ENCODE peak calls at places on chromosomes 13 and 19, in six cellular contexts. S is heart right ventricle; I is CD8-positive, alpha-beta memory T cell; K is cardiac muscle cell; H is colonic mucosa; U is tibial artery. M is an unnamed sample.

GRCh38 chr19:24033962-24034342 is 53.0 kb upstream of the ZNF254 start:
- DNase-seq in S (peak; percentile 35), I (peak; percentile 10), K (peak; percentile 69), H (peak; percentile 50), U (peak; percentile 44), M (peak; percentile 69)

GRCh38 chr13:44876782-44877324 is 112.4 kb downstream of the NUFIP1 start:
- DNase-seq in S (no peak), I (no peak), K (peak; percentile 9), H (no peak), U (no peak), M (no peak)

GRCh38 chr19:18718015-18718526 is 34.6 kb downstream of the CRTC1 start:
- DNase-seq in S (no peak), I (no peak), K (no peak), H (no peak), U (no peak), M (no peak)

GRCh38 chr19:31784631-31785237 is 435.5 kb upstream of the TSHZ3 start:
- DNase-seq in S (no peak), I (no peak), K (no peak), H (no peak), U (no peak), M (no peak)

GRCh38 chr19:54136086-54136863 is 1.3 kb upstream of the CNOT3 start:
- DNase-seq in S (no peak), I (no peak), K (no peak), H (peak; percentile 45), U (no peak), M (no peak)

GRCh38 chr13:64640002-64640401 is 2590.1 kb downstream of the PCDH9 start:
- DNase-seq in S (no peak), I (no peak), K (no peak), H (no peak), U (no peak), M (no peak)

GRCh38 chr19:57688011-57688763 is 6.4 kb downstream of the ZNF551 start:
- DNase-seq in S (no peak), I (no peak), K (no peak), H (no peak), U (no peak), M (no peak)

GRCh38 chr19:43132696-43133095 is 50.2 kb upstream of the PSG2 start:
- DNase-seq in S (no peak), I (no peak), K (no peak), H (no peak), U (no peak), M (no peak)

GRCh38 chr19:1768248-1768647 is 14.9 kb downstream of the ONECUT3 start:
- DNase-seq in S (no peak), I (no peak), K (peak; percentile 53), H (no peak), U (no peak), M (peak; percentile 27)

GRCh38 chr13:24497742-24498141 is 14.8 kb downstream of the PARP4 start:
- DNase-seq in S (no peak), I (no peak), K (no peak), H (no peak), U (no peak), M (no peak)

GRCh38 chr19:33395561-33396550 is 22.3 kb downstream of the CEBPG start:
- DNase-seq in S (peak; percentile 56), I (no peak), K (no peak), H (no peak), U (peak; percentile 70), M (peak; percentile 66)

GRCh38 chr19:5643060-5643459 is 20.2 kb downstream of the SAFB start:
- DNase-seq in S (no peak), I (no peak), K (no peak), H (no peak), U (no peak), M (no peak)

GRCh38 chr13:111020546-111020945 is 94.6 kb upstream of the ARHGEF7 start:
- DNase-seq in S (no peak), I (no peak), K (no peak), H (no peak), U (no peak), M (no peak)

GRCh38 chr13:100439247-100439955 is 149.2 kb downstream of the GGACT start:
- DNase-seq in S (no peak), I (no peak), K (no peak), H (no peak), U (no peak), M (no peak)

GRCh38 chr19:23118400-23118799 is 1.6 kb downstream of the ZNF730 start:
- DNase-seq in S (no peak), I (no peak), K (no peak), H (no peak), U (no peak), M (no peak)

GRCh38 chr19:42531313-42531712 is 3.0 kb upstream of the CEACAM1 start:
- DNase-seq in S (no peak), I (no peak), K (no peak), H (no peak), U (no peak), M (no peak)

GRCh38 chr13:86383151-86383550 is 583.9 kb upstream of the SLITRK6 start:
- DNase-seq in S (no peak), I (no peak), K (no peak), H (no peak), U (no peak), M (no peak)

GRCh38 chr13:65597839-65598818 is 1632.0 kb downstream of the PCDH9 start:
- DNase-seq in S (no peak), I (no peak), K (no peak), H (no peak), U (no peak), M (no peak)

GRCh38 chr13:76980075-76980718 is 11.7 kb upstream of the CLN5 start:
- DNase-seq in S (peak; percentile 87), I (peak; percentile 75), K (peak; percentile 86), H (peak; percentile 82), U (peak; percentile 73), M (peak; percentile 84)

GRCh38 chr13:94061316-94061715 is 418.2 kb downstream of the DCT start:
- DNase-seq in S (no peak), I (no peak), K (no peak), H (no peak), U (no peak), M (no peak)

GRCh38 chr13:76854209-76854608 is 32.0 kb downstream of the KCTD12 start:
- DNase-seq in S (no peak), I (no peak), K (no peak), H (no peak), U (no peak), M (no peak)

GRCh38 chr13:92429231-92429630 is 797.4 kb upstream of the GPC6 start:
- DNase-seq in S (no peak), I (no peak), K (no peak), H (no peak), U (no peak), M (no peak)

GRCh38 chr13:81990652-81991051 is 1649.7 kb upstream of the SPRY2 start:
- DNase-seq in S (no peak), I (no peak), K (no peak), H (no peak), U (no peak), M (no peak)

GRCh38 chr19:47471733-47472457 is at the start of gene SLC8A2:
- DNase-seq in S (peak; percentile 64), I (peak; percentile 57), K (peak; percentile 95), H (peak; percentile 41), U (peak; percentile 47), M (peak; percentile 42)

GRCh38 chr19:8206147-8207087 is 2.8 kb upstream of the CERS4 start:
- DNase-seq in S (no peak), I (no peak), K (no peak), H (no peak), U (no peak), M (no peak)

GRCh38 chr13:33349996-33350826 is 64.7 kb upstream of the STARD13 start:
- DNase-seq in S (peak; percentile 68), I (no peak), K (peak; percentile 44), H (peak; percentile 71), U (peak; percentile 59), M (peak; percentile 81)

GRCh38 chr13:39602614-39603366 is at the start of gene LHFPL6:
- DNase-seq in S (peak; percentile 90), I (no peak), K (peak; percentile 86), H (peak; percentile 73), U (peak; percentile 86), M (peak; percentile 74)

GRCh38 chr13:98746968-98747367 is 5.5 kb downstream of the SLC15A1 start:
- DNase-seq in S (no peak), I (no peak), K (no peak), H (no peak), U (no peak), M (no peak)
- H3K4me1 ChIP-seq in S (peaks cover 5% of the 10 kb centered on the region), I (no peaks in the 10 kb centered on the region), K (no peaks in the 10 kb centered on the region), H (no peaks in the 10 kb centered on the region), U (peaks cover 5% of the 10 kb centered on the region), M (peaks cover 3% of the 10 kb centered on the region)

GRCh38 chr13:21013682-21014038 is 47.7 kb downstream of the LATS2 start:
- DNase-seq in S (no peak), I (no peak), K (no peak), H (no peak), U (peak; percentile 5), M (no peak)

GRCh38 chr13:21016487-21016886 is 44.9 kb downstream of the LATS2 start:
- DNase-seq in S (no peak), I (no peak), K (no peak), H (no peak), U (peak; percentile 3), M (no peak)

GRCh38 chr13:21014139-21014665 is 47.2 kb downstream of the LATS2 start:
- DNase-seq in S (no peak), I (no peak), K (no peak), H (no peak), U (peak; percentile 18), M (no peak)

GRCh38 chr13:21014666-21015170 is 46.7 kb downstream of the LATS2 start:
- DNase-seq in S (peak; percentile 42), I (no peak), K (no peak), H (no peak), U (peak; percentile 50), M (no peak)

GRCh38 chr13:21015284-21015683 is 46.1 kb downstream of the LATS2 start:
- DNase-seq in S (no peak), I (no peak), K (no peak), H (no peak), U (peak; percentile 4), M (no peak)
- H3K4me1 ChIP-seq in S (peaks cover 71% of the 10 kb centered on the region), I (no peaks in the 10 kb centered on the region), K (peaks cover 11% of the 10 kb centered on the region), H (no peaks in the 10 kb centered on the region), U (peaks cover 89% of the 10 kb centered on the region), M (no peaks in the 10 kb centered on the region)

GRCh38 chr19:10895920-10896319 is 24.6 kb downstream of the CARM1 start:
- DNase-seq in S (no peak), I (no peak), K (no peak), H (no peak), U (no peak), M (no peak)

GRCh38 chr19:10895363-10895762 is 24.0 kb downstream of the CARM1 start:
- DNase-seq in S (no peak), I (no peak), K (no peak), H (no peak), U (no peak), M (no peak)

GRCh38 chr19:10896851-10897526 is 25.6 kb downstream of the CARM1 start:
- DNase-seq in S (no peak), I (no peak), K (no peak), H (peak; percentile 40), U (no peak), M (peak; percentile 58)

GRCh38 chr19:10892256-10892655 is 20.9 kb downstream of the CARM1 start:
- DNase-seq in S (peak; percentile 42), I (no peak), K (no peak), H (no peak), U (no peak), M (no peak)

GRCh38 chr19:10894911-10895213 is 23.5 kb downstream of the CARM1 start:
- DNase-seq in S (no peak), I (no peak), K (no peak), H (no peak), U (no peak), M (no peak)
- H3K4me1 ChIP-seq in S (peaks cover 41% of the 10 kb centered on the region), I (no peaks in the 10 kb centered on the region), K (peaks cover 15% of the 10 kb centered on the region), H (peaks cover 34% of the 10 kb centered on the region), U (peaks cover 27% of the 10 kb centered on the region), M (peaks cover 49% of the 10 kb centered on the region)

GRCh38 chr19:36014029-36014924 is at the start of gene ALKBH6:
- DNase-seq in S (peak; percentile 99), I (peak; percentile 98), K (peak; percentile 100), H (peak; percentile 99), U (peak; percentile 100), M (peak; percentile 100)
- H3K4me1 ChIP-seq in S (peaks cover 12% of the 10 kb centered on the region), I (peaks cover 17% of the 10 kb centered on the region), K (peaks cover 4% of the 10 kb centered on the region), H (peaks cover 4% of the 10 kb centered on the region), U (peaks cover 21% of the 10 kb centered on the region), M (peaks cover 12% of the 10 kb centered on the region)